ENCODE peak calls at places on chromosomes 13 and 19, in nine cellular contexts. G, C, O, X, S, J, E, Y and A are unnamed samples.

GRCh38 chr19:38650911-38651584 is 3.6 kb downstream of the ACTN4 start:
- DNase-seq in X (peak; percentile 75), S (no peak), Y (peak; percentile 41), G (no peak), O (peak; percentile 61), C (no peak), E (no peak), J (no peak), A (no peak)

GRCh38 chr13:48066310-48066989 is 28.5 kb downstream of the MED4 start:
- DNase-seq in S (no peak), O (no peak), J (no peak), X (no peak), C (no peak), E (no peak), G (no peak), Y (no peak), A (no peak)

GRCh38 chr13:26693749-26694463 is 66.7 kb downstream of the GPR12 start:
- DNase-seq in J (no peak), S (no peak), G (peak; percentile 78), O (no peak), X (no peak), C (no peak), E (no peak), Y (no peak), A (peak; percentile 53)

GRCh38 chr13:101473458-101473857 is 21.0 kb downstream of the ITGBL1 start:
- DNase-seq in C (no peak), J (no peak), Y (no peak), S (no peak), O (no peak), E (no peak), G (no peak), X (peak; percentile 78), A (no peak)

GRCh38 chr13:52405767-52406494 is at the start of gene THSD1:
- DNase-seq in C (no peak), J (peak; percentile 12), O (peak; percentile 27), S (no peak), Y (no peak), X (no peak), G (peak; percentile 27), E (peak; percentile 5), A (peak; percentile 92)

GRCh38 chr13:113907637-113908617 is 44.1 kb upstream of the GAS6 start:
- DNase-seq in X (peak; percentile 65), J (no peak), E (no peak), C (no peak), G (peak; percentile 24), O (no peak), Y (peak; percentile 39), S (no peak), A (no peak)

GRCh38 chr13:51673165-51673564 is 88.9 kb downstream of the WDFY2 start:
- DNase-seq in G (no peak), X (no peak), S (no peak), O (no peak), C (no peak), J (no peak), E (no peak), Y (no peak), A (no peak)

GRCh38 chr19:4288091-4288777 is 9.2 kb downstream of the SHD start:
- DNase-seq in G (peak; percentile 77), O (no peak), J (no peak), S (no peak), X (no peak), Y (no peak), E (no peak), C (no peak), A (no peak)

GRCh38 chr19:41802770-41803169 is 6.4 kb downstream of the CEACAM3 start:
- DNase-seq in C (no peak), J (no peak), G (no peak), S (no peak), E (no peak), O (no peak), X (no peak), Y (no peak), A (no peak)

GRCh38 chr19:5968431-5969373 is 9.2 kb downstream of the RANBP3 start:
- DNase-seq in O (no peak), C (no peak), Y (no peak), J (no peak), G (peak; percentile 61), E (no peak), X (no peak), S (no peak), A (no peak)

GRCh38 chr19:3054972-3055740 is 7.1 kb downstream of the TLE5 start:
- DNase-seq in C (no peak), J (no peak), E (no peak), S (no peak), O (no peak), Y (no peak), X (no peak), G (peak; percentile 53), A (no peak)

GRCh38 chr19:47130589-47131168 is at the start of gene SAE1:
- DNase-seq in S (peak; percentile 94), C (peak; percentile 94), J (peak; percentile 82), Y (peak; percentile 97), O (peak; percentile 84), X (peak; percentile 93), E (peak; percentile 88), G (peak; percentile 99), A (peak; percentile 100)

GRCh38 chr19:48872884-48873475 is 759 bp downstream of the PPP1R15A start:
- DNase-seq in Y (peak; percentile 75), J (peak; percentile 73), S (peak; percentile 62), E (peak; percentile 58), G (peak; percentile 97), O (peak; percentile 95), C (peak; percentile 0), X (peak; percentile 67), A (no peak)

GRCh38 chr13:44425041-44425814 is 51.6 kb downstream of the SERP2 start:
- DNase-seq in E (no peak), G (no peak), S (no peak), J (no peak), C (no peak), X (no peak), O (no peak), Y (no peak), A (no peak)

GRCh38 chr13:34303346-34303745 is 485.4 kb downstream of the RFC3 start:
- DNase-seq in C (no peak), S (no peak), E (no peak), Y (no peak), G (no peak), X (no peak), J (no peak), O (no peak), A (no peak)

GRCh38 chr19:38670921-38671398 is 23.5 kb downstream of the ACTN4 start:
- DNase-seq in J (no peak), C (no peak), X (no peak), O (no peak), G (no peak), S (no peak), Y (no peak), E (no peak), A (no peak)

GRCh38 chr19:35354898-35355297 is 3.4 kb upstream of the FFAR3 start:
- DNase-seq in O (no peak), C (no peak), Y (no peak), E (no peak), S (no peak), X (no peak), G (no peak), J (no peak), A (no peak)